ENCODE peak calls at places on chromosomes 4 and X, in nine cellular contexts. C is astrocyte; X is upper lobe of right lung; B is CD4-positive, alpha-beta T cell; O is breast epithelium; R is sigmoid colon; Y is IMR-90; P is kidney; F is spleen. W is an unnamed sample.

GRCh38 chr4:188778880-188779279 is 639.6 kb downstream of the TRIML1 start:
- DNase-seq in P (no peak), O (no peak), B (no peak), X (no peak), Y (peak), F (no peak), C (no peak), R (no peak), W (no peak)

GRCh38 chr4:76459291-76459723 is 24.3 kb downstream of the SHROOM3 start:
- DNase-seq in X (no peak), P (no peak), R (no peak), O (no peak), Y (peak), B (no peak), F (no peak), C (peak), W (no peak)

GRCh38 chrX:107360788-107361360 is 88.6 kb upstream of the FRMPD3 start:
- DNase-seq in P (no peak), O (no peak), B (no peak), Y (no peak), X (no peak), R (no peak), C (no peak), F (no peak), W (no peak)

GRCh38 chr4:25069014-25069413 is 38.3 kb upstream of the LGI2 start:
- DNase-seq in F (no peak), P (no peak), Y (no peak), R (no peak), B (no peak), O (no peak), C (no peak), X (no peak), W (no peak)

GRCh38 chr4:165715211-165715610 is 157.8 kb upstream of the TLL1 start:
- DNase-seq in C (peak), B (no peak), Y (no peak), O (no peak), F (no peak), X (no peak), P (no peak), R (no peak), W (no peak)

GRCh38 chr4:25172964-25173917 is 13.0 kb upstream of the SEPSECS start:
- DNase-seq in X (no peak), O (no peak), C (peak), F (no peak), B (no peak), R (peak), P (no peak), Y (peak), W (no peak)

GRCh38 chr4:158172558-158173258 is at the start of gene GASK1B:
- DNase-seq in O (no peak), Y (peak), R (no peak), X (no peak), F (no peak), C (peak), B (no peak), P (no peak), W (no peak)

GRCh38 chrX:53882331-53882730 is 161.9 kb downstream of the PHF8 start:
- DNase-seq in P (no peak), C (peak), B (no peak), R (no peak), X (no peak), Y (peak), F (no peak), O (no peak), W (no peak)

GRCh38 chr4:116926631-116927295 is 158.6 kb downstream of the TRAM1L1 start:
- DNase-seq in B (no peak), O (no peak), X (no peak), C (no peak), F (no peak), R (no peak), Y (no peak), P (no peak), W (no peak)

GRCh38 chr4:4394644-4395043 is 7.7 kb downstream of the NSG1 start:
- DNase-seq in R (no peak), O (no peak), F (no peak), B (no peak), Y (peak), P (peak), C (peak), X (no peak), W (no peak)

GRCh38 chr4:122480023-122480422 is 23.5 kb upstream of the IL2 start:
- DNase-seq in C (peak), B (no peak), Y (peak), R (no peak), O (no peak), P (no peak), F (no peak), X (no peak), W (no peak)

GRCh38 chr4:8330821-8331566 is 61.4 kb downstream of the HTRA3 start:
- DNase-seq in B (no peak), C (no peak), P (peak), Y (no peak), R (peak), X (peak), O (no peak), F (peak), W (no peak)

GRCh38 chr4:40246547-40246900 is 49.7 kb downstream of the RHOH start:
- DNase-seq in O (no peak), P (no peak), Y (no peak), R (no peak), F (no peak), C (no peak), X (no peak), B (no peak), W (no peak)

GRCh38 chr4:156560701-156561100 is 410.9 kb downstream of the PDGFC start:
- DNase-seq in F (no peak), O (no peak), B (no peak), C (no peak), X (no peak), P (no peak), R (no peak), Y (peak), W (no peak)

GRCh38 chr4:110663738-110664444 is 41.0 kb upstream of the PITX2 start:
- DNase-seq in F (no peak), X (no peak), C (peak), P (no peak), R (no peak), B (no peak), Y (peak), O (no peak), W (no peak)

GRCh38 chr4:138398297-138398696 is 156.1 kb upstream of the SLC7A11 start:
- DNase-seq in F (no peak), R (no peak), B (no peak), C (no peak), Y (no peak), X (no peak), O (no peak), P (no peak), W (no peak)

GRCh38 chr4:85722806-85723205 is 247.9 kb downstream of the ARHGAP24 start:
- DNase-seq in B (no peak), X (no peak), C (no peak), Y (no peak), F (no peak), R (no peak), O (no peak), P (no peak), W (no peak)

GRCh38 chrX:122777766-122778165 is 406.3 kb upstream of the GRIA3 start:
- DNase-seq in B (no peak), C (no peak), R (no peak), P (no peak), F (no peak), O (no peak), X (no peak), Y (no peak), W (no peak)

GRCh38 chr4:36551697-36552214 is 270.3 kb downstream of the DTHD1 start:
- DNase-seq in R (no peak), P (no peak), O (no peak), B (no peak), X (no peak), C (no peak), Y (no peak), F (no peak), W (no peak)

GRCh38 chr4:125582302-125582701 is 267.5 kb downstream of the FAT4 start:
- DNase-seq in X (no peak), F (no peak), C (no peak), Y (peak), O (no peak), B (no peak), P (no peak), R (no peak), W (no peak)
- H3K27ac ChIP-seq in X (no peak), F (no peak), C (no peak), Y (no peak), O (no peak), B (no peak), P (no peak), R (no peak), W (no peak)

GRCh38 chr4:64341711-64342110 is 67.5 kb downstream of the TECRL start:
- DNase-seq in O (no peak), Y (no peak), F (peak), C (no peak), R (no peak), B (no peak), P (no peak), X (no peak), W (no peak)

GRCh38 chr4:64334964-64335363 is 74.3 kb downstream of the TECRL start:
- DNase-seq in C (no peak), F (no peak), R (no peak), X (no peak), B (no peak), P (no peak), Y (no peak), O (no peak), W (no peak)

DNA sequence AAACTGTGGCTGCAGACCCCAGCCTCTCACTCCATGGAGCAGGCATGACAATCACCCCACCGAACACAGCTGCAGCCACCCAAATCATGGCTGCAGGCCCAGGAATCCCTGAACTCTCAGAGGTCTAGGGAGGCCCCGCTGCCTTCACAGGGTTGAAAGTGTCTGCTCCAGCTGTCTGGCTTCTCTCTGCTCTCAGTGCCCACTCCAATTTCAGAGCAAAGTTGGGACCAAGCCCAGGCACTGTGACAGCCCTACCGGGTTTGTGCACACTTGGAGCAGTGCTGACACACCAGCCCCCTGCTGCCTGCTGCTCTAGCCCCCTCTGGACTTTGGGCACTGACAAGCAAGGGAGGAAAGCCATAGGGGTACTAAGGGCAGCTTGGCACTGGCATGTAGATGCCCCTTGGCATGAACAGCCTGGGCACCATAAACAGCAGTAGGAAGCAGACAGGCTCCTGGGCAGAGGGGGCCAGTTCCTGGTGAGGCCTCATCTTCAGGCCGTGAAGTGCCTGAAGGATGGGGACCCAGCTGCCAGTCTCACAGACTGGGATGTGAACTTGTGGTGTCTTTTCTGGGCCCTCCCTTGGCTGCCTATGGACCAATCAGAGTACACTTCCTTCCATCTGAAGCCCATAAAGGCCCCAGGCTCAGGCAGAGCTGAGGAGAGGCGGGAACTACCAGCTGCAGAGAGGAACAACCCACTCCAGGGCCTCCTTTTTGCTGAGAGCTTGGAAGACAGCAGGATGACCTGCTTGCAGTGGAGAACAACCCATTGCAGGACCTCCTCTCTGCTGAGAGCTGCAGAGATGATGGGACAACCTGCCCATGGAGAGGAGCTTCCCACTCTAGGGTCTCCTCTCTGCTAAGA is 68.8 kb downstream of the TECRL start:
- DNase-seq in P (no peak), Y (no peak), C (no peak), X (no peak), B (no peak), O (no peak), R (no peak), F (peak), W (no peak)
- H3K27ac ChIP-seq in P (no peak), Y (no peak), C (no peak), X (no peak), B (no peak), O (no peak), R (no peak), F (no peak), W (no peak)

DNA sequence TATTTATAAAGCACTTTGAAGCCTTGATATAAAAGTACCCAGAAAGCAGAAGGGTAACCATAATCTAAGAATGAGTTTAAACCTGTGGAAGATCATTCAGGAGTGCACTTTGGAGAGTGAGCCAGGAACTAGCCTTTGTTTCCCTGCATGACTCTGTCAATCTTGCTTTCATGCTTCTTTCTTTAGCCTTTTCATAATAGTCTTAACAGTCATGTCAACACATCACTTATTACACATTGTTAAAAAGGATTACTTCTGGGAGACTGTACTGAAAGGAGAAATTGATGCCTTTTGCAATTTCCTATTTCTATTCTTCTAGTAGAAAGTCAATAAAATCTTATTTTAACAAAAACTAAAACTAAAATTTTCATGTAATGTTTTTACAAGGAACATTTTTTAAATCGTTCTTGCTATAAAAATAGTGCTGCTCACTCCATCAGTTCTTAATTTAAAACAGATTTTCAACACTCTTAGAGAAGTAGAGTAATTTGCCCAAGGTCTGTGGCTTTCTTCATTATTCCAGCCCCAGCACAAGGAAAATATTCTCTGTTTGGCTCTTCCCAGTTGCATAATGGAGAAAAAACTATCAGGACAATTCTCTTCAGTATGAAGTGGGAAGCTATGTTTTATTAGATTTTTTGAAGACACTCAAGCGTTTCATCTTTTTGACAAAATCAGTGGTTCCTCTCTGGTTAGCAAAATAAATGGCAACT is 35.4 kb upstream of the SPP1 start:
- DNase-seq in C (no peak), F (no peak), O (no peak), P (no peak), Y (no peak), B (no peak), X (no peak), R (no peak), W (no peak)
- H3K27ac ChIP-seq in C (no peak), F (no peak), O (no peak), P (no peak), Y (no peak), B (no peak), X (no peak), R (no peak), W (no peak)

GRCh38 chrX:72028701-72029470 is 102.8 kb downstream of the RTL5 start:
- DNase-seq in B (no peak), F (no peak), P (no peak), R (peak), O (no peak), Y (no peak), X (no peak), C (no peak), W (no peak)
- H3K27ac ChIP-seq in B (no peak), F (no peak), P (no peak), R (peak), O (peak), Y (peak), X (no peak), C (peak), W (no peak)

DNA sequence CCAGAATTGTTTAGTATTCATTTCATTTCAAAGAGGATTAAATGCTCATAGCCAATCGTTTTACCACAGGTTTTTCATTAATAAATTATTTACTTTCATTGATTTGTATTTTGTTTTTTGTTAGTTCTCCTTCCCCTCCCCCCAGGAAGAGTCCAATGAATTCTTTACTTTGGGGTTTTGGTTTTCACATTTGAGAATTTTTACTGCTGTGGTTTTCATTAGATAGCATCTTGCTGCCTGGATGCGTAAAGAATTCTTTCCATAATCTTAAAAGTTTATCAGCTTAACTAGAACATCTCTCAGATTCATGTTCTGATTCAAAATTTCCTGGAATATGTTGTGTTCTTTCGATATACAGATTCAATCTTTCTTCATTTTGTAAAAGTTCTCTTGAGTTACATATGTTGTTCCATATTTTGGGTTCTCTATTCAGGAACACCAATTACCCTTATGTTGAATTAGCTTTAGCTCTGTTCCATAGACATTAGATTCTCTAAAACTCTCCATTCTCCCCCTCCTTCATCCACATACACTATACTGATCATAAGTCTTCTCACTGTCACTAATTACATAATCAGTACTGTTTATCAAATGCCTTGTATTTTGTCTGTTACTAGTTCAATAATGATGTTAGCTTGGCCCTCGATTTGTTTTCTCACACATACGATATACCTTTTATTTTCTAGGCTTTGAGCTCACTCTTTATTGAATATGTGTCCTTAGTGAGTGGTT is 184.4 kb downstream of the CAMK2D start:
- DNase-seq in O (no peak), X (no peak), R (no peak), F (no peak), P (no peak), Y (no peak), B (no peak), C (peak), W (no peak)
- H3K27ac ChIP-seq in O (no peak), X (no peak), R (no peak), F (no peak), P (no peak), Y (no peak), B (no peak), C (no peak), W (no peak)